ENCODE peak calls at places on chromosomes 3 and 15, in eight cellular contexts. W, Z, F, S, Y, G, U and B are unnamed samples.
A peak's percentile ranks its signal among the peaks of the same experiment; 100 is the strongest.

GRCh38 chr15:24943361-24943760 is 11.4 kb upstream of the SNRPN start:
- DNase-seq in W (no peak), Z (no peak), F (no peak), S (no peak), Y (no peak), G (no peak), U (no peak), B (no peak)

GRCh38 chr3:167030059-167030458 is 350.0 kb downstream of the ZBBX start:
- DNase-seq in W (no peak), Z (no peak), F (no peak), S (no peak), Y (no peak), G (no peak), U (no peak), B (no peak)

GRCh38 chr15:88648357-88649214 is 9.8 kb downstream of the ISG20 start:
- DNase-seq in W (peak; percentile 64), Z (no peak), F (peak; percentile 47), S (no peak), Y (peak; percentile 49), G (no peak), U (no peak), B (no peak)

GRCh38 chr3:7630925-7631324 is 770.0 kb downstream of the GRM7 start:
- DNase-seq in W (peak; percentile 20), Z (no peak), F (no peak), S (no peak), Y (no peak), G (no peak), U (peak; percentile 2), B (peak; percentile 15)

GRCh38 chr15:40928975-40929729 is at the start of gene DLL4:
- DNase-seq in W (peak; percentile 91), Z (peak; percentile 75), F (peak; percentile 62), S (no peak), Y (no peak), G (peak; percentile 97), U (peak; percentile 92), B (peak; percentile 83)

GRCh38 chr3:102124301-102125158 is 275.2 kb downstream of the NFKBIZ start:
- DNase-seq in W (no peak), Z (no peak), F (peak; percentile 94), S (peak; percentile 45), Y (no peak), G (no peak), U (no peak), B (no peak)

GRCh38 chr3:159884661-159885402 is 103.8 kb upstream of the IL12A start:
- DNase-seq in W (no peak), Z (no peak), F (no peak), S (peak; percentile 40), Y (no peak), G (no peak), U (peak; percentile 69), B (no peak)

GRCh38 chr3:15108082-15108545 is 9.2 kb upstream of the RBSN start:
- DNase-seq in W (peak; percentile 82), Z (peak; percentile 83), F (peak; percentile 35), S (peak; percentile 62), Y (peak; percentile 74), G (peak; percentile 82), U (peak; percentile 93), B (peak; percentile 81)

GRCh38 chr3:79846148-79846933 is 78.5 kb upstream of the ROBO1 start:
- DNase-seq in W (no peak), Z (peak; percentile 25), F (no peak), S (no peak), Y (no peak), G (peak; percentile 23), U (peak; percentile 74), B (peak; percentile 16)

GRCh38 chr15:67544475-67544874 is 2.0 kb downstream of the MAP2K5 start:
- DNase-seq in W (no peak), Z (no peak), F (no peak), S (no peak), Y (no peak), G (no peak), U (no peak), B (no peak)

GRCh38 chr15:67545864-67546263 is 3.4 kb downstream of the MAP2K5 start:
- DNase-seq in W (no peak), Z (no peak), F (no peak), S (no peak), Y (no peak), G (no peak), U (no peak), B (no peak)

GRCh38 chr15:67543348-67543718 is 830 bp downstream of the MAP2K5 start:
- DNase-seq in W (peak; percentile 54), Z (peak; percentile 40), F (peak; percentile 11), S (no peak), Y (peak; percentile 64), G (peak; percentile 4), U (no peak), B (peak; percentile 19)

GRCh38 chr15:67542192-67542461 is 376 bp upstream of the MAP2K5 start:
- DNase-seq in W (no peak), Z (no peak), F (no peak), S (no peak), Y (no peak), G (peak; percentile 5), U (peak; percentile 44), B (no peak)

GRCh38 chr15:67542462-67543347 is at the start of gene MAP2K5:
- DNase-seq in W (peak; percentile 93), Z (peak; percentile 83), F (peak; percentile 72), S (peak; percentile 60), Y (peak; percentile 91), G (peak; percentile 66), U (peak; percentile 86), B (peak; percentile 84)
- TF ChIP-seq CTCF in W (no peak), Z (no peak), F (no peak), S (no peak), Y (no peak), G (no peak), U (no peak), B (no peak)

DNA sequence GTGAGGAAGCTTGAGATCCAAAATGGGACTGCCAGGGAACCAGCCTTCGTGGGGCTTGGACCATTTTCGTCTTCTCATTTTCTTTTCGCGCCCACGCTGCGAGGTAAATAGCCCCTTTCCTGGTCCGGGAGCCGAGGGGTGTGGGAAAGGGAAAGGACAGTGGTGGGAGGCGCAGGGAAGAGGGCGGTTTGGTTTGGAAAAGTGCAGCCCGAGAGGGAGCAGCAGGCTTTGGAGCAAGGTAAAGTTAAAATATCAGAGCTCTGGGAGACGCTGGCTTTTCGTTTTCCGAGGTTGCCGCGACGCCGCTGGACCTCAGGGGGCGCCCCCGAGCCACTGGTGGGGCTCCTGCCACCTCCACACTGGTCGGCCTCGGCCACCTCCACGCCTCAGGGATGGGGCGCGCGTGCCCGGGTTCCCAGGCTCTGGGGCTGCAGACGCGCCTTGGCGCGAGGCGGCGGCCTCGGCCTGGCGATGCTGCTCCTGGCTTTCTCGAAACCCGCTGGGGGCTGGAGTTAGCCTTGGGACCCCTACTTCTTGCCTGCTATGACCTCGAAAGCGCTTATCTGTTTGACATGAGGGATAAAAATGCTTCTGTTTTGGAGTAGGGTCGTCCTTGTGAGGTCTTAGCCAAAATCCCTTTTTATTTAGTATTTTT is 3.2 kb downstream of the PTPRG start:
- DNase-seq in W (peak; percentile 88), Z (peak; percentile 93), F (no peak), S (peak; percentile 60), Y (peak; percentile 81), G (peak; percentile 93), U (peak; percentile 83), B (peak; percentile 94)
- TF ChIP-seq CTCF in W (peak; percentile 28), Z (peak; percentile 86), F (peak; percentile 57), S (peak; percentile 91), Y (peak; percentile 74), G (peak; percentile 86), U (peak; percentile 82), B (peak; percentile 85)

DNA sequence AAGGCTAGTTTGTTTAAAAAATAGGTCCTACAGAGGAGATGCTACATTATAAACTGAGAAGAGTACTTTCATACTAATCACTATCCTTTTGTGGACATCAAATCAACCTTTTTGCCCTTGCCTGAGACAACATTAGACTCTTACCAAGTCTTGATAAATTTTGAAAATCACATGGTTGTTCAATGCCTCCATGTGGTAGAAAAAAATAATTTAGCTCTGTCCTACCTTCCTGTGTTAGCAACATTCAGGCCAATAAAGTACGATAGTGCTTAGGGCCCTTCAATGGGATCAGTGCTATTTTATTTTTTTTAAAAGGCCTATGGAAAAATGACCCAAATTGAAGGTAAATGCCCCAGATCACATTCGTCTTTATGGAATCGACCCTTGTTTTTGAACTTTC is 5.0 kb upstream of the UBE2E1 start:
- DNase-seq in W (no peak), Z (no peak), F (no peak), S (no peak), Y (no peak), G (no peak), U (no peak), B (no peak)
- TF ChIP-seq CTCF in W (no peak), Z (no peak), F (peak; percentile 2), S (peak; percentile 52), Y (no peak), G (no peak), U (no peak), B (no peak)

GRCh38 chr3:191502583-191502982 is 41.6 kb downstream of the PYDC2 start:
- DNase-seq in W (no peak), Z (no peak), F (no peak), S (peak; percentile 12), Y (no peak), G (no peak), U (peak; percentile 68), B (no peak)
- TF ChIP-seq CTCF in W (no peak), Z (peak; percentile 38), F (peak; percentile 41), S (peak; percentile 69), Y (no peak), G (peak; percentile 45), U (peak; percentile 70), B (peak; percentile 24)

GRCh38 chr3:44476181-44476599 is 1.3 kb downstream of the ZNF445 start:
- DNase-seq in W (no peak), Z (no peak), F (peak; percentile 21), S (peak; percentile 37), Y (no peak), G (no peak), U (no peak), B (no peak)
- TF ChIP-seq CTCF in W (no peak), Z (no peak), F (no peak), S (no peak), Y (no peak), G (no peak), U (no peak), B (no peak)

DNA sequence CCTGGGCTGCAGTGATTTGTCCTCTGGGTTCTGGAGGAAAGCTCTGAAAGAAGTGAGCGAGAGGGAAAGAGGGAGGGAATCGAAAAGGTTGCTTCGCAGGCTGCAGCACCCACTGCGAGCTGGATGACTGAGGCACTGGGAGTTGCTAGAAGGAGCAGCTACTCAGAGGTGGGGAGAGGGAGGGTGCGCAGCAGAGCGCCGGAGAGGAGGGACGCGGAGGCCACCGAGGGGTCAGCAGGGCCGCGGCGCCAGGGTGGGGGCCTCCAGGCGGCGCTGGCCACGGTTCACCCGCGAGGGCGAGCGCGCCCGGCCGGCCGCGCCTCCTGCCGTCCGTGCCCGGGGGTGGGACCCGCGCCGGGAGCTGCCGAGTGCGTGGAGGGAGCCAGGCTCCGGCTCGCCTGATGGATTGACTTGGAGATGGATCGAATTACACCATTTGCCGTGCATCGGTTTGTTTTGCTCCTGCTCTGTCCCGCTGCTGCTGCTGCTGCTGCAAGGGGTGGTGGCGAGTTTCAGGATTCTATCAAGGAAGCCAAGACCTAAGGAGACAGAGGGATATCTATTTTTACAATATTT is at the start of gene SEMA6D:
- DNase-seq in W (peak; percentile 85), Z (peak; percentile 92), F (peak; percentile 57), S (peak; percentile 64), Y (peak; percentile 75), G (peak; percentile 88), U (peak; percentile 87), B (peak; percentile 93)
- TF ChIP-seq CTCF in W (peak; percentile 27), Z (no peak), F (no peak), S (peak; percentile 71), Y (peak; percentile 50), G (peak; percentile 51), U (no peak), B (peak; percentile 33)

GRCh38 chr15:47685141-47685870 is 32.0 kb upstream of the SEMA6D start:
- DNase-seq in W (no peak), Z (no peak), F (peak; percentile 20), S (peak; percentile 63), Y (no peak), G (no peak), U (peak; percentile 10), B (no peak)
- TF ChIP-seq CTCF in W (no peak), Z (no peak), F (no peak), S (no peak), Y (no peak), G (no peak), U (peak; percentile 40), B (no peak)